ENCODE peak calls at places on chromosomes 4 and X, in six cellular contexts. One of them, this sample, is unnamed.

GRCh38 chr4:185222598-185222997 is 13.2 kb downstream of the SNX25 start:
- DNase-seq in left colon: no peak
- DNase-seq in NCI-H1417: no peak
- DNase-seq in occipital lobe: no peak
- DNase-seq in HFFc6: peak
- DNase-seq in stimulated activated CD8-positive, alpha-beta memory T cell treated with anti-CD3 and anti-CD28 coated beads, Interleukin-7, amount 100 ng/mL, for 1 hour: no peak
- DNase-seq in this sample: no peak

GRCh38 chr4:149031399-149031798 is 589.2 kb upstream of the NR3C2 start:
- DNase-seq in HFFc6: no peak
- DNase-seq in left colon: no peak
- DNase-seq in occipital lobe: no peak
- DNase-seq in stimulated activated CD8-positive, alpha-beta memory T cell treated with anti-CD3 and anti-CD28 coated beads, Interleukin-7, amount 100 ng/mL, for 1 hour: no peak
- DNase-seq in NCI-H1417: no peak
- DNase-seq in this sample: no peak

GRCh38 chr4:83054928-83055327 is 19.9 kb downstream of the COPS4 start:
- DNase-seq in left colon: no peak
- DNase-seq in occipital lobe: no peak
- DNase-seq in HFFc6: no peak
- DNase-seq in NCI-H1417: no peak
- DNase-seq in stimulated activated CD8-positive, alpha-beta memory T cell treated with anti-CD3 and anti-CD28 coated beads, Interleukin-7, amount 100 ng/mL, for 1 hour: no peak
- DNase-seq in this sample: no peak

GRCh38 chr4:10085386-10085785 is 31.2 kb downstream of the WDR1 start:
- DNase-seq in occipital lobe: no peak
- DNase-seq in NCI-H1417: no peak
- DNase-seq in HFFc6: no peak
- DNase-seq in stimulated activated CD8-positive, alpha-beta memory T cell treated with anti-CD3 and anti-CD28 coated beads, Interleukin-7, amount 100 ng/mL, for 1 hour: no peak
- DNase-seq in left colon: peak
- DNase-seq in this sample: no peak

GRCh38 chrX:16870861-16871584 is 861 bp upstream of the RBBP7 start:
- DNase-seq in left colon: peak
- DNase-seq in HFFc6: no peak
- DNase-seq in stimulated activated CD8-positive, alpha-beta memory T cell treated with anti-CD3 and anti-CD28 coated beads, Interleukin-7, amount 100 ng/mL, for 1 hour: no peak
- DNase-seq in occipital lobe: peak
- DNase-seq in NCI-H1417: no peak
- DNase-seq in this sample: peak

GRCh38 chrX:5341902-5342301 is 886.8 kb downstream of the NLGN4X start:
- DNase-seq in occipital lobe: no peak
- DNase-seq in HFFc6: no peak
- DNase-seq in NCI-H1417: no peak
- DNase-seq in stimulated activated CD8-positive, alpha-beta memory T cell treated with anti-CD3 and anti-CD28 coated beads, Interleukin-7, amount 100 ng/mL, for 1 hour: no peak
- DNase-seq in left colon: no peak
- DNase-seq in this sample: no peak

GRCh38 chr4:181858746-181859145 is 384.5 kb upstream of the TENM3 start:
- DNase-seq in left colon: no peak
- DNase-seq in occipital lobe: no peak
- DNase-seq in stimulated activated CD8-positive, alpha-beta memory T cell treated with anti-CD3 and anti-CD28 coated beads, Interleukin-7, amount 100 ng/mL, for 1 hour: no peak
- DNase-seq in NCI-H1417: no peak
- DNase-seq in HFFc6: no peak
- DNase-seq in this sample: no peak

GRCh38 chrX:14529288-14529989 is at the start of gene GLRA2:
- DNase-seq in NCI-H1417: peak
- DNase-seq in occipital lobe: no peak
- DNase-seq in HFFc6: peak
- DNase-seq in stimulated activated CD8-positive, alpha-beta memory T cell treated with anti-CD3 and anti-CD28 coated beads, Interleukin-7, amount 100 ng/mL, for 1 hour: no peak
- DNase-seq in left colon: no peak
- DNase-seq in this sample: no peak

GRCh38 chr4:107094332-107094731 is 58.2 kb upstream of the DKK2 start:
- DNase-seq in left colon: no peak
- DNase-seq in NCI-H1417: no peak
- DNase-seq in HFFc6: peak
- DNase-seq in occipital lobe: no peak
- DNase-seq in stimulated activated CD8-positive, alpha-beta memory T cell treated with anti-CD3 and anti-CD28 coated beads, Interleukin-7, amount 100 ng/mL, for 1 hour: no peak
- DNase-seq in this sample: no peak

GRCh38 chr4:152850377-152850776 is 70.6 kb downstream of the ARFIP1 start:
- DNase-seq in occipital lobe: no peak
- DNase-seq in HFFc6: peak
- DNase-seq in stimulated activated CD8-positive, alpha-beta memory T cell treated with anti-CD3 and anti-CD28 coated beads, Interleukin-7, amount 100 ng/mL, for 1 hour: peak
- DNase-seq in left colon: no peak
- DNase-seq in NCI-H1417: no peak
- DNase-seq in this sample: peak

GRCh38 chrX:35380808-35381700 is 417.1 kb upstream of the MAGEB16 start:
- DNase-seq in occipital lobe: no peak
- DNase-seq in stimulated activated CD8-positive, alpha-beta memory T cell treated with anti-CD3 and anti-CD28 coated beads, Interleukin-7, amount 100 ng/mL, for 1 hour: no peak
- DNase-seq in HFFc6: no peak
- DNase-seq in left colon: no peak
- DNase-seq in NCI-H1417: peak
- DNase-seq in this sample: no peak

GRCh38 chr4:40454816-40455215 is 119.7 kb downstream of the CHRNA9 start:
- DNase-seq in left colon: no peak
- DNase-seq in NCI-H1417: no peak
- DNase-seq in occipital lobe: no peak
- DNase-seq in stimulated activated CD8-positive, alpha-beta memory T cell treated with anti-CD3 and anti-CD28 coated beads, Interleukin-7, amount 100 ng/mL, for 1 hour: no peak
- DNase-seq in HFFc6: no peak
- DNase-seq in this sample: no peak

GRCh38 chr4:1416948-1417260 is 10.7 kb upstream of the NKX1-1 start:
- DNase-seq in HFFc6: no peak
- DNase-seq in occipital lobe: no peak
- DNase-seq in left colon: peak
- DNase-seq in stimulated activated CD8-positive, alpha-beta memory T cell treated with anti-CD3 and anti-CD28 coated beads, Interleukin-7, amount 100 ng/mL, for 1 hour: no peak
- DNase-seq in NCI-H1417: no peak
- DNase-seq in this sample: no peak

GRCh38 chrX:132948648-132949260 is 9.7 kb downstream of the HS6ST2 start:
- DNase-seq in NCI-H1417: no peak
- DNase-seq in occipital lobe: no peak
- DNase-seq in stimulated activated CD8-positive, alpha-beta memory T cell treated with anti-CD3 and anti-CD28 coated beads, Interleukin-7, amount 100 ng/mL, for 1 hour: no peak
- DNase-seq in HFFc6: no peak
- DNase-seq in left colon: no peak
- DNase-seq in this sample: no peak

GRCh38 chr4:1171306-1172227 is 816 bp downstream of the SPON2 start:
- DNase-seq in HFFc6: no peak
- DNase-seq in stimulated activated CD8-positive, alpha-beta memory T cell treated with anti-CD3 and anti-CD28 coated beads, Interleukin-7, amount 100 ng/mL, for 1 hour: no peak
- DNase-seq in occipital lobe: no peak
- DNase-seq in NCI-H1417: no peak
- DNase-seq in left colon: no peak
- DNase-seq in this sample: peak

GRCh38 chr4:72555377-72555831 is 13.6 kb downstream of the ADAMTS3 start:
- DNase-seq in left colon: no peak
- DNase-seq in occipital lobe: no peak
- DNase-seq in HFFc6: no peak
- DNase-seq in NCI-H1417: no peak
- DNase-seq in stimulated activated CD8-positive, alpha-beta memory T cell treated with anti-CD3 and anti-CD28 coated beads, Interleukin-7, amount 100 ng/mL, for 1 hour: no peak
- DNase-seq in this sample: no peak

GRCh38 chrX:45683914-45684313 is 483.2 kb upstream of the DIPK2B start:
- DNase-seq in left colon: no peak
- DNase-seq in occipital lobe: no peak
- DNase-seq in HFFc6: no peak
- DNase-seq in stimulated activated CD8-positive, alpha-beta memory T cell treated with anti-CD3 and anti-CD28 coated beads, Interleukin-7, amount 100 ng/mL, for 1 hour: no peak
- DNase-seq in NCI-H1417: no peak
- DNase-seq in this sample: no peak

GRCh38 chr4:77155631-77156345 is 1.2 kb upstream of the CCNG2 start:
- DNase-seq in left colon: no peak
- DNase-seq in occipital lobe: no peak
- DNase-seq in HFFc6: no peak
- DNase-seq in NCI-H1417: peak
- DNase-seq in stimulated activated CD8-positive, alpha-beta memory T cell treated with anti-CD3 and anti-CD28 coated beads, Interleukin-7, amount 100 ng/mL, for 1 hour: no peak
- DNase-seq in this sample: no peak

GRCh38 chr4:744212-744841 is 38.7 kb downstream of the PCGF3 start:
- DNase-seq in occipital lobe: no peak
- DNase-seq in stimulated activated CD8-positive, alpha-beta memory T cell treated with anti-CD3 and anti-CD28 coated beads, Interleukin-7, amount 100 ng/mL, for 1 hour: no peak
- DNase-seq in left colon: no peak
- DNase-seq in HFFc6: no peak
- DNase-seq in NCI-H1417: no peak
- DNase-seq in this sample: no peak

GRCh38 chrX:150680974-150681373 is 12.2 kb upstream of the MTMR1 start:
- DNase-seq in occipital lobe: no peak
- DNase-seq in stimulated activated CD8-positive, alpha-beta memory T cell treated with anti-CD3 and anti-CD28 coated beads, Interleukin-7, amount 100 ng/mL, for 1 hour: no peak
- DNase-seq in left colon: no peak
- DNase-seq in HFFc6: no peak
- DNase-seq in NCI-H1417: peak
- DNase-seq in this sample: no peak

GRCh38 chrX:102067966-102068723 is 57.3 kb upstream of the TCEAL2 start:
- DNase-seq in occipital lobe: no peak
- DNase-seq in NCI-H1417: peak
- DNase-seq in HFFc6: peak
- DNase-seq in left colon: no peak
- DNase-seq in stimulated activated CD8-positive, alpha-beta memory T cell treated with anti-CD3 and anti-CD28 coated beads, Interleukin-7, amount 100 ng/mL, for 1 hour: no peak
- DNase-seq in this sample: peak

GRCh38 chr4:129532573-129532972 is 436.6 kb downstream of the C4orf33 start:
- DNase-seq in NCI-H1417: no peak
- DNase-seq in stimulated activated CD8-positive, alpha-beta memory T cell treated with anti-CD3 and anti-CD28 coated beads, Interleukin-7, amount 100 ng/mL, for 1 hour: no peak
- DNase-seq in HFFc6: no peak
- DNase-seq in left colon: no peak
- DNase-seq in occipital lobe: no peak
- DNase-seq in this sample: no peak